ENCODE peak calls at places on chromosomes 2 and 18, in seven cellular contexts. W is small intestine; Y is right lobe of liver; L is fibroblast of lung; Q is CD4-positive, alpha-beta memory T cell; X is PC-3; E is heart right ventricle. O is an unnamed sample. For H3K9me3, the result is how much of the 10 kb centered on the place peaks cover.

GRCh38 chr2:64675860-64676259 is 22.1 kb upstream of the SERTAD2 start:
- DNase-seq in W (no peak), Y (no peak), L (peak), Q (no peak), X (peak), E (no peak), O (no peak)

GRCh38 chr2:185583058-185583816 is 155.4 kb upstream of the FSIP2 start:
- DNase-seq in W (no peak), Y (no peak), L (peak), Q (no peak), X (peak), E (no peak), O (peak)

GRCh38 chr18:53935803-53936202 is 288.7 kb downstream of the MBD2 start:
- DNase-seq in W (no peak), Y (no peak), L (no peak), Q (no peak), X (no peak), E (no peak), O (no peak)

GRCh38 chr2:235026137-235026536 is 74.3 kb downstream of the SH3BP4 start:
- DNase-seq in W (peak), Y (no peak), L (peak), Q (no peak), X (peak), E (no peak), O (peak)

GRCh38 chr2:26605195-26605968 is 35.8 kb downstream of the CIB4 start:
- DNase-seq in W (peak), Y (no peak), L (peak), Q (peak), X (peak), E (no peak), O (peak)

GRCh38 chr2:134009440-134009839 is 244.4 kb upstream of the MGAT5 start:
- DNase-seq in W (no peak), Y (no peak), L (no peak), Q (no peak), X (no peak), E (no peak), O (no peak)

GRCh38 chr2:3142961-3143571 is 234.6 kb downstream of the EIPR1 start:
- DNase-seq in W (no peak), Y (peak), L (no peak), Q (no peak), X (no peak), E (no peak), O (no peak)

GRCh38 chr2:96952976-96953610 is 33.3 kb downstream of the FAM178B start:
- DNase-seq in W (no peak), Y (no peak), L (peak), Q (no peak), X (no peak), E (no peak), O (no peak)

GRCh38 chr2:27689424-27689823 is 25.7 kb downstream of the SLC4A1AP start:
- DNase-seq in W (no peak), Y (no peak), L (no peak), Q (no peak), X (peak), E (no peak), O (no peak)

GRCh38 chr2:118431997-118432396 is 343.7 kb downstream of the INSIG2 start:
- DNase-seq in W (no peak), Y (no peak), L (no peak), Q (no peak), X (no peak), E (no peak), O (no peak)

GRCh38 chr2:239979243-239980023 is 45.7 kb downstream of the NDUFA10 start:
- DNase-seq in W (no peak), Y (no peak), L (peak), Q (no peak), X (no peak), E (no peak), O (no peak)

GRCh38 chr2:18926633-18927524 is 337.5 kb upstream of the NT5C1B start:
- DNase-seq in W (no peak), Y (peak), L (peak), Q (no peak), X (no peak), E (no peak), O (no peak)

GRCh38 chr2:171858397-171858958 is 35.6 kb downstream of the SLC25A12 start:
- DNase-seq in W (no peak), Y (no peak), L (no peak), Q (no peak), X (no peak), E (no peak), O (no peak)

GRCh38 chr2:16149349-16150243 is 209.2 kb downstream of the MYCN start:
- DNase-seq in W (no peak), Y (no peak), L (no peak), Q (no peak), X (no peak), E (no peak), O (peak)

GRCh38 chr2:54629914-54630609 is 93.4 kb upstream of the EML6 start:
- DNase-seq in W (peak), Y (peak), L (peak), Q (no peak), X (peak), E (peak), O (peak)

GRCh38 chr2:171404258-171404657 is 29.5 kb downstream of the METTL8 start:
- DNase-seq in W (no peak), Y (no peak), L (peak), Q (no peak), X (peak), E (no peak), O (peak)

GRCh38 chr18:48762836-48763713 is 187.7 kb downstream of the SMAD7 start:
- DNase-seq in W (no peak), Y (no peak), L (no peak), Q (no peak), X (no peak), E (no peak), O (no peak)

GRCh38 chr2:83787189-83787588 is 671.9 kb downstream of the SUCLG1 start:
- DNase-seq in W (no peak), Y (no peak), L (no peak), Q (no peak), X (no peak), E (no peak), O (no peak)

GRCh38 chr2:212537311-212538155 is 1.1 kb downstream of the ERBB4 start:
- DNase-seq in W (no peak), Y (peak), L (peak), Q (no peak), X (peak), E (no peak), O (peak)

GRCh38 chr2:32805104-32806095 is 141.4 kb upstream of the LTBP1 start:
- DNase-seq in W (peak), Y (no peak), L (peak), Q (no peak), X (peak), E (no peak), O (peak)

GRCh38 chr2:238338710-238339394 is 18.5 kb downstream of the TRAF3IP1 start:
- DNase-seq in W (no peak), Y (no peak), L (no peak), Q (no peak), X (no peak), E (no peak), O (no peak)

GRCh38 chr18:62170857-62171256 is 16.0 kb downstream of the PIGN start:
- DNase-seq in W (no peak), Y (no peak), L (peak), Q (no peak), X (no peak), E (no peak), O (no peak)

GRCh38 chr2:204664708-204665121 is 119.4 kb downstream of the PARD3B start:
- DNase-seq in W (no peak), Y (no peak), L (peak), Q (no peak), X (peak), E (no peak), O (no peak)

GRCh38 chr2:113058411-113058994 is 495 bp upstream of the IL36RN start:
- DNase-seq in W (no peak), Y (no peak), L (no peak), Q (no peak), X (peak), E (no peak), O (peak)

GRCh38 chr2:113896791-113897190 is 6.9 kb downstream of the ACTR3 start:
- DNase-seq in W (peak), Y (no peak), L (no peak), Q (no peak), X (no peak), E (no peak), O (no peak)

GRCh38 chr2:240819404-240820013 is 510 bp downstream of the KIF1A start:
- DNase-seq in W (no peak), Y (no peak), L (no peak), Q (no peak), X (no peak), E (no peak), O (no peak)

GRCh38 chr2:127091148-127091547 is 15.8 kb downstream of the BIN1 start:
- DNase-seq in W (no peak), Y (no peak), L (no peak), Q (no peak), X (no peak), E (no peak), O (no peak)

GRCh38 chr2:151947524-151948165 is 119.4 kb upstream of the ARL5A start:
- DNase-seq in W (no peak), Y (no peak), L (peak), Q (no peak), X (peak), E (no peak), O (peak)

GRCh38 chr2:107001964-107002696 is 116.2 kb upstream of the ST6GAL2 start:
- DNase-seq in W (no peak), Y (no peak), L (peak), Q (no peak), X (peak), E (no peak), O (peak)

GRCh38 chr18:57427429-57428181 is 7.6 kb upstream of the ONECUT2 start:
- DNase-seq in W (peak), Y (peak), L (no peak), Q (no peak), X (no peak), E (no peak), O (no peak)

GRCh38 chr18:76064998-76065397 is 430.0 kb downstream of the ZNF516 start:
- DNase-seq in W (no peak), Y (no peak), L (peak), Q (no peak), X (no peak), E (no peak), O (no peak)

GRCh38 chr2:153416071-153416470 is 62.5 kb downstream of the RPRM start:
- DNase-seq in W (no peak), Y (no peak), L (peak), Q (no peak), X (peak), E (no peak), O (no peak)

GRCh38 chr2:162217596-162217995 is 25.6 kb downstream of the FAP start:
- DNase-seq in W (no peak), Y (no peak), L (no peak), Q (no peak), X (no peak), E (no peak), O (no peak)

GRCh38 chr2:167925775-167926174 is 321.6 kb downstream of the STK39 start:
- DNase-seq in W (no peak), Y (no peak), L (no peak), Q (no peak), X (no peak), E (no peak), O (no peak)

GRCh38 chr2:9109871-9110270 is 96.7 kb upstream of the ASAP2 start:
- DNase-seq in W (no peak), Y (no peak), L (no peak), Q (no peak), X (no peak), E (no peak), O (no peak)

GRCh38 chr2:229910832-229911412 is 10.9 kb downstream of the TRIP12 start:
- DNase-seq in W (peak), Y (peak), L (no peak), Q (peak), X (peak), E (no peak), O (no peak)

GRCh38 chr2:237500681-237501424 is 13.8 kb downstream of the MLPH start:
- DNase-seq in W (no peak), Y (no peak), L (peak), Q (no peak), X (peak), E (no peak), O (peak)

GRCh38 chr2:56184500-56184996 is 758 bp downstream of the CCDC85A start:
- DNase-seq in W (peak), Y (peak), L (peak), Q (no peak), X (peak), E (no peak), O (peak)

GRCh38 chr2:241272298-241272721 is 43.2 kb downstream of the HDLBP start:
- DNase-seq in W (no peak), Y (peak), L (peak), Q (no peak), X (peak), E (no peak), O (peak)

DNA sequence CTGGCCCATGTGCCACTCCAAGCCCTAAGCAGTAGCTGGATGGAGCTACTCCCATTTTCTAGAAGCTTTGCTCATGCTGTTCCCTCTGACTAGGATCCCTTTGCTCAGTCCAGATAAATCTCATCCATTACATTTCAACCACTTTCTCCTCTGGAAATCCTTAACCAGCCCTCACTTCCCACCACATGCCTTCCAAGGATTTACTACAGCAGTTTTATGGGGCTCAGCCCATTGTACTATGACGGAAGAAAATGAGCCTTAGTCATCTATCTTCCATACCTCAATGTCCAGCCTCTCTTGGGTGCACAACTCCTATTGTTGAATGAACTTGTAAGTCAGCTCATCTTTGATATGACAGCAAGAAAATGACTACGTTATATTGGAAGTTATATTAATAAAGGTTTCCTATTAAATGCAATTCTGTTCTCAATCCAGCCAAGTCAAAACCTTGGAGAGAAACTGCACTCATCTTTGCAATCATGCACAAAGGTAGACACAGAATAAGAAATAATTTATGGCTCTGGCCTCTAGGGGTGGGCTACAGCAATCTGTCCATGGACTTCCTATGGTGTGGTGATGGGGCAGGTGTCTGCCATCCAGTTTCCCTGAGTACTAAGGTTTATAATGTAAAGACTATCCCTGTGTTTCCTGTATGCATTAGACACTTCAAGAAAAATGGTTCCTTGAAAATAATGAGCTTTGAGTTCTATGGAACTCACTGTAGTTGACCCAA is 3.4 kb downstream of the B4GALT6 start:
- DNase-seq in W (peak), Y (no peak), L (no peak), Q (no peak), X (peak), E (no peak), O (no peak)
- H3K27ac ChIP-seq in W (peak), Y (no peak), L (no peak), Q (no peak), X (peak), E (no peak), O (no peak)

GRCh38 chr18:71237636-71238035 is 948.8 kb downstream of the SOCS6 start:
- DNase-seq in W (no peak), Y (no peak), L (no peak), Q (no peak), X (no peak), E (no peak), O (no peak)

GRCh38 chr18:71239111-71239624 is 950.3 kb downstream of the SOCS6 start:
- DNase-seq in W (no peak), Y (no peak), L (no peak), Q (no peak), X (no peak), E (no peak), O (no peak)

GRCh38 chr18:71242981-71243380 is 954.1 kb downstream of the SOCS6 start:
- DNase-seq in W (no peak), Y (no peak), L (no peak), Q (no peak), X (no peak), E (no peak), O (no peak)
- H3K9me3 ChIP-seq in W (under half), Y (under half), L (under half), Q (under half), X (under half), E (under half), O (under half)

DNA sequence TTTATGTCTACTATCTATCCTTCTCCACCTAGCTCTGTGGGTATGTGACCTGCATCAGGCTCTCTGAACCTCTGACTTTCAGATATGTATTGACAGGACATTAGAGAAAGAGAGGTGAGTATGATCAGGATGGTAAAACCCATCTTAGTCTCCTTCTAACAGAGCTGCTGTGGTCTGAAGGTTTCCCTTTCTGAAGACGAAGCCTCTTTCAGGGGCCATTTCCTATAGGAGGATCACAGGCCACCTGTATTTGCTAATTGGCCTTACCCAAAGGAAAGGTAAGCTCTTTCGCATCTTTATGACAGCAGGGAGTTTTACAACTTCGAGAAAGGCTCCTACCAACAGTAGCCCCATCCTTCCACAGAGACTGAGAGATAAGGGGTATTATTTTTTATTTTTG is 442.9 kb downstream of the KCNJ3 start:
- DNase-seq in W (no peak), Y (no peak), L (no peak), Q (no peak), X (no peak), E (no peak), O (no peak)
- H3K27ac ChIP-seq in W (no peak), Y (no peak), L (no peak), Q (no peak), X (no peak), E (no peak), O (no peak)

DNA sequence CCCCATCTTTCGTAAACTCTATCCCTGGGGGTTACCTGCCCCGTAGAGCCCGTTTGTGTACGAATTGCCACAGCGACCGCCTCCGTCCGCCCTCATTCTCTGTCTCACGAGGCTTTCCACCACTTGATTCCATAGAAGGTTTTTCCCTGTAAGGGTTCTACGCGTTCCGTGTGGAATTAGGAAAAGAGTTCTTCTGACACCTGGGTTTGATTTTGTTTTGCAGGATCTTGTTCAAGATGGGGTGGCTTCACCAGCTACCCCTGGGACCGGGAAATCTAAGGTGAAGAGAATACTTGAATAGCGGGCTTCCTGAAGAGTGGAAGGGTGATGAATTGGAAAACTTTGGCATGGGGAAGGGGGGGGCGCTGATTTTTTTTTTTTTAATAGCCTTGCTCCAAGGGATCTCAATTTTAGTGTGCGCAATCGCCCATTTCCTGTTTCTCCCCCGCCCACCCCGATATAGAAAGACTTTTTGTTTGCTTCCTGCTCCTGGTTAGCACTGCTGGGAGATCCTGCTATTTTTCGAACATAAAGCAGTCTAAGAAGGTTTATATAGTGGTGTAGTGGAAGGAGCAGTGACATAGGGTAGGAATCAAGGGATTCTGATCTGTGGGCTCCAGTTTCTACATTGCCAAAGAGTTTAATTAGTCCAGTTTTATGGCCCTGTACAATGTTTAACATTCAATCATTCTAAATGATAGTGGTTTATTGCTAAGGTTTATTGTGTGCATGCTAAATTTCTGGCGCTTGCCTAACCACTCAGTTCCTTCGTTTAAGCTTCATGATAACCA is 599 bp downstream of the GCC2 start:
- DNase-seq in W (peak), Y (no peak), L (peak), Q (peak), X (peak), E (peak), O (no peak)
- H3K9me3 ChIP-seq in W (under half), Y (under half), L (under half), Q (under half), X (under half), E (under half), O (under half)

GRCh38 chr2:120017201-120017600 is 4.3 kb downstream of the EPB41L5 start:
- DNase-seq in W (no peak), Y (no peak), L (no peak), Q (no peak), X (no peak), E (no peak), O (no peak)

GRCh38 chr2:120018549-120018948 is 5.7 kb downstream of the EPB41L5 start:
- DNase-seq in W (no peak), Y (no peak), L (no peak), Q (no peak), X (no peak), E (no peak), O (peak)

GRCh38 chr2:120013569-120014223 is 819 bp downstream of the EPB41L5 start:
- DNase-seq in W (peak), Y (no peak), L (peak), Q (no peak), X (peak), E (peak), O (peak)

GRCh38 chr2:120014231-120014990 is 1.5 kb downstream of the EPB41L5 start:
- DNase-seq in W (peak), Y (peak), L (peak), Q (no peak), X (no peak), E (no peak), O (peak)

DNA sequence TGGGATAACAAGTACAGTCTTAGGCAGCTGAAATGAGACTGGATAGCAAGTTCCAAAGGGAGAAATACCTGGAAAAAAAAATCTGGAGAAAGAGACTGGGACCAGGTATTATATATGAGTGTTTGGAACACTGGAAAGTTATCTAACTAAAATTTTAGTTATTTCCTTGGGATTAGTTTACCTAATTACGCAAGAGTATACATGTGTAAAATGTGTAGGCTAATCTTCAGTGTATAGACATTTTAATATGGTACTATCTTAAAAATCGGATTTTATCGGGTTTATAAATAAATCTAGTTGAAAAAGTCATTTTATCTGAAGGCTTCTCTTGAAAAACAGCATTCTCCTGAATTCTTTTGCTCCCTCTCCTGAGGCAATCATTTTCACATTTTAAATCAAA is 3.9 kb downstream of the EPB41L5 start:
- DNase-seq in W (no peak), Y (no peak), L (no peak), Q (no peak), X (no peak), E (no peak), O (no peak)
- H3K27ac ChIP-seq in W (no peak), Y (no peak), L (no peak), Q (no peak), X (no peak), E (no peak), O (no peak)